ENCODE peak calls at places on chromosomes 16 and 17, in five cellular contexts. Y, E, R, P and C are unnamed samples.

GRCh38 chr16:84141143-84141670 is 3.8 kb downstream of the HSDL1 start:
- DNase-seq in Y (no peak), E (no peak), R (peak; percentile 23), P (no peak), C (no peak)

GRCh38 chr16:17105239-17105721 is 365.5 kb downstream of the XYLT1 start:
- DNase-seq in Y (no peak), E (peak; percentile 5), R (no peak), P (no peak), C (no peak)

GRCh38 chr16:30535777-30536190 is 1.1 kb upstream of the ZNF747 start:
- DNase-seq in Y (peak; percentile 68), E (peak; percentile 66), R (peak; percentile 65), P (peak; percentile 26), C (peak; percentile 39)

GRCh38 chr17:74123350-74123749 is 80.1 kb upstream of the RPL38 start:
- DNase-seq in Y (no peak), E (no peak), R (no peak), P (no peak), C (no peak)

GRCh38 chr16:48323783-48324775 is 61.1 kb downstream of the SIAH1 start:
- DNase-seq in Y (no peak), E (peak; percentile 55), R (no peak), P (no peak), C (no peak)

GRCh38 chr17:38341035-38341721 is 2.6 kb downstream of the GPR179 start:
- DNase-seq in Y (no peak), E (peak; percentile 25), R (peak; percentile 91), P (no peak), C (no peak)

GRCh38 chr17:28944862-28945741 is 6.2 kb downstream of the PHF12 start:
- DNase-seq in Y (no peak), E (peak; percentile 73), R (no peak), P (no peak), C (no peak)

GRCh38 chr17:6610011-6610410 is 30.5 kb downstream of the KIAA0753 start:
- DNase-seq in Y (no peak), E (no peak), R (no peak), P (no peak), C (no peak)

GRCh38 chr17:44344939-44345496 is at the start of gene GRN:
- DNase-seq in Y (peak; percentile 83), E (peak; percentile 100), R (peak; percentile 97), P (peak; percentile 98), C (peak; percentile 72)

GRCh38 chr16:8924214-8924613 is 39.5 kb downstream of the USP7 start:
- DNase-seq in Y (no peak), E (no peak), R (no peak), P (no peak), C (no peak)

GRCh38 chr16:88695753-88696152 is 9.4 kb upstream of the SNAI3 start:
- DNase-seq in Y (no peak), E (no peak), R (no peak), P (no peak), C (no peak)

GRCh38 chr17:38751803-38752118 is 780 bp upstream of the PSMB3 start:
- DNase-seq in Y (peak; percentile 86), E (peak; percentile 89), R (peak; percentile 75), P (peak; percentile 92), C (peak; percentile 45)

GRCh38 chr17:63150994-63151464 is 185.0 kb downstream of the TANC2 start:
- DNase-seq in Y (no peak), E (peak; percentile 56), R (no peak), P (peak; percentile 38), C (no peak)

GRCh38 chr16:15770512-15770911 is 86.3 kb downstream of the MYH11 start:
- DNase-seq in Y (no peak), E (peak; percentile 93), R (no peak), P (no peak), C (no peak)

GRCh38 chr16:12295395-12295794 is 318.9 kb downstream of the SNX29 start:
- DNase-seq in Y (no peak), E (peak; percentile 14), R (no peak), P (no peak), C (no peak)

GRCh38 chr17:148757-149156 is 11.4 kb downstream of the SCGB1C2 start:
- DNase-seq in Y (no peak), E (no peak), R (no peak), P (no peak), C (no peak)

GRCh38 chr17:56909742-56910508 is 3.9 kb downstream of the TRIM25 start:
- DNase-seq in Y (no peak), E (peak; percentile 45), R (no peak), P (no peak), C (no peak)

GRCh38 chr16:31893824-31894223 is 20.2 kb downstream of the ZNF267 start:
- DNase-seq in Y (no peak), E (no peak), R (no peak), P (no peak), C (no peak)

GRCh38 chr17:81027038-81027437 is 7.9 kb upstream of the BAIAP2 start:
- DNase-seq in Y (no peak), E (peak; percentile 23), R (no peak), P (no peak), C (no peak)